ENCODE peak calls at places on chromosomes 3 and 15, in eight cellular contexts. Y is stomach, V is fibroblast of lung, B is fibroblast of pulmonary artery, R is adrenal gland, J is GM12865, F is breast epithelium, M is esophagus squamous epithelium. A is an unnamed sample.

GRCh38 chr3:183698318-183698731 is 728 bp downstream of the YEATS2 start:
- DNase-seq in J (peak; percentile 31), R (peak; percentile 25), V (peak; percentile 36), M (no peak), B (peak; percentile 48), Y (no peak), F (no peak), A (no peak)

GRCh38 chr3:94429517-94429916 is 366.7 kb downstream of the NSUN3 start:
- DNase-seq in J (no peak), Y (no peak), M (no peak), V (no peak), R (no peak), F (no peak), B (no peak), A (no peak)

GRCh38 chr3:53286727-53287412 is 31.0 kb upstream of the TKT start:
- DNase-seq in F (no peak), J (no peak), Y (no peak), R (peak; percentile 54), M (no peak), B (peak; percentile 38), V (peak; percentile 73), A (no peak)

GRCh38 chr3:109702252-109702651 is 364.9 kb upstream of the DPPA4 start:
- DNase-seq in R (no peak), M (no peak), V (peak; percentile 96), Y (no peak), B (peak; percentile 72), F (no peak), J (peak; percentile 7), A (no peak)

GRCh38 chr3:112746675-112747276 is 99.9 kb downstream of the CD200R1L start:
- DNase-seq in F (no peak), Y (no peak), J (no peak), V (peak; percentile 92), B (peak; percentile 89), M (no peak), R (no peak), A (no peak)

GRCh38 chr15:38414351-38414750 is 39.6 kb upstream of the FAM98B start:
- DNase-seq in M (no peak), Y (peak; percentile 48), R (peak; percentile 52), V (peak; percentile 54), B (peak; percentile 87), F (no peak), J (peak; percentile 35), A (peak; percentile 52)

GRCh38 chr3:129911261-129911861 is 17.9 kb upstream of the TMCC1 start:
- DNase-seq in J (no peak), F (no peak), Y (no peak), B (no peak), V (no peak), M (no peak), R (no peak), A (no peak)

GRCh38 chr15:46127361-46127874 is 492.6 kb downstream of the SQOR start:
- DNase-seq in J (no peak), R (no peak), M (no peak), V (peak; percentile 71), F (no peak), Y (no peak), B (no peak), A (peak; percentile 3)

GRCh38 chr15:40308844-40309189 is 1.1 kb upstream of the PLCB2 start:
- DNase-seq in F (no peak), Y (no peak), R (no peak), M (no peak), V (no peak), B (no peak), J (peak; percentile 53), A (no peak)

GRCh38 chr3:49017978-49018706 is at the start of gene DALRD3:
- DNase-seq in B (peak; percentile 53), R (peak; percentile 62), M (no peak), V (peak; percentile 67), Y (peak; percentile 65), F (peak; percentile 47), J (peak; percentile 88), A (no peak)

GRCh38 chr3:157718835-157719234 is 215.6 kb upstream of the VEPH1 start:
- DNase-seq in R (no peak), Y (no peak), F (no peak), J (no peak), M (no peak), B (no peak), V (no peak), A (no peak)

GRCh38 chr3:58575986-58576652 is 1.1 kb downstream of the FAM107A start:
- DNase-seq in V (no peak), J (no peak), B (peak; percentile 65), F (no peak), M (no peak), R (peak; percentile 14), Y (no peak), A (no peak)

GRCh38 chr3:163939926-163940325 is 1138.4 kb downstream of the SI start:
- DNase-seq in F (no peak), R (no peak), J (no peak), M (no peak), Y (no peak), V (peak; percentile 7), B (peak; percentile 2), A (no peak)
- TF ChIP-seq CTCF in F (no peak), R (no peak), J (no peak), M (no peak), Y (no peak), V (no peak), B (no peak), A (no peak)

DNA sequence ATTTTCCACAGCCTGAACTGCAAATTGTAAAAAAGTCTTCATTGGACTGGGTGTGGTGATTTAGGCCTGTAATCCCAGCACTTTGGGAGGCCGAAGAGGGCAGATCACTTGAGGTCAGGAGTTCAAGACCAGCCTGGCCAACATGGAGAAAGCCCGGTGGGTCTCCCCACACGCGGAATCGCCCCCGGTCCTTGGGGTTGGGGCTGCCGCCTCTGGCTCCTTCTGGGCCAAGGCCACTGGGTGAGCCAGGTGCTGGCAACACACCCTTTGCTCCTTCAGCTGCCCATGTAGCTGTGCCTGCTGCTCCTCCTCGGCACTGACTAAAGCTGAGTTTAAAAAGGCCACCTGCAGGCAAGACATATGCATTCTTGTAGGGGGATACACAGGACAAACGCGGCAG is 9.4 kb upstream of the VPS33B start:
- DNase-seq in Y (no peak), R (no peak), J (no peak), M (no peak), B (no peak), V (no peak), F (no peak), A (no peak)
- H3K4me3 ChIP-seq in Y (no peak overlapping the region), R (no peak overlapping the region), J (no peak overlapping the region), M (no peak overlapping the region), B (no peak overlapping the region), V (no peak overlapping the region), F (no peak overlapping the region), A (no peak overlapping the region)

GRCh38 chr3:42012378-42012934 is 50.6 kb upstream of the ULK4 start:
- DNase-seq in J (no peak), M (no peak), R (no peak), V (no peak), B (no peak), Y (no peak), F (no peak), A (no peak)

GRCh38 chr3:42014949-42015533 is 53.1 kb upstream of the ULK4 start:
- DNase-seq in R (peak; percentile 58), Y (peak; percentile 37), J (peak; percentile 70), B (peak; percentile 51), V (no peak), M (no peak), F (no peak), A (no peak)

GRCh38 chr3:42013652-42014442 is 51.9 kb upstream of the ULK4 start:
- DNase-seq in R (peak; percentile 41), J (peak; percentile 54), M (no peak), B (no peak), F (no peak), V (no peak), Y (peak; percentile 46), A (no peak)

GRCh38 chr3:42014443-42014945 is 52.6 kb upstream of the ULK4 start:
- DNase-seq in V (no peak), M (no peak), B (peak; percentile 33), Y (no peak), F (no peak), J (peak; percentile 74), R (peak; percentile 29), A (no peak)

DNA sequence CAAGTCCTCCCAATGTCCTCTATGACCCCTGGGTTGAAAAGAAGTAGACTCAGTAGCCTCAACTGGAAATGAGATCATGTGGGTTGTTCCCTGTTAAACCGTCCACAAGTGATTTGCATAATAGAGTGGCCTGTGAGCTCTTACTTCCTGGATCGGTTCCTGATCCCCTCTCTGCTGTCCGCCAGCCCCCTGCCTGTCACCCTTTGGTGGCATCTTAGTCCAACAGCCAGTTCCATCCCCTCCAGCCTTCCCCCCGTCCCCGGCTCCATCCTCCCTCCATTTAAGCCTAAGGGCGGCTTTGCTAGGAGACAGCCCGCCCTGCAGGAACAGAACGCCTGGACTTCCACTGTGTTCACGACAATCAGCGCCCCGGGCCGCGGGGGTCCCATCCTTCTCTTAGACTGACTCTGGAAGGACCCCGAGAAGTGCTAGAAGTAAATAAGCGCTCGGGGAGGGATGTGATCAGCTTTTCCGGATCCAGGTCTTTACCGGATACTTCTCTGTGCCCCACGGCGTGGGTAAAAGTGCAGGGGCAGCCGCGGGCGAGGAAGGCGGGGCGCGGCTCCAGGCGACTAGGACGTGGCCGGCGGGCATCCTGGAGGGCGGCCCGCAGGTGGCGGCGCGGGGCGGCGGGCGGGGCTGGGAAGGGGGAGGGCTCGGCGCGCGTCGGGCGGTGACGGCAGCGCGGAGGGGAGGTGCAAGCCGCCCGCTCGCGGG is 51.2 kb upstream of the ULK4 start:
- DNase-seq in J (peak; percentile 93), B (peak; percentile 65), M (peak; percentile 34), F (no peak), R (peak; percentile 74), V (peak; percentile 61), Y (peak; percentile 82), A (no peak)
- TF ChIP-seq CTCF in J (peak; percentile 4), B (no peak), M (no peak), F (peak; percentile 28), R (no peak), V (no peak), Y (no peak), A (no peak)

GRCh38 chr3:159250961-159251360 is 449.1 kb downstream of the MFSD1 start:
- DNase-seq in M (no peak), Y (no peak), F (no peak), V (peak; percentile 31), J (no peak), R (no peak), B (no peak), A (no peak)

GRCh38 chr3:159249472-159250131 is 447.7 kb downstream of the MFSD1 start:
- DNase-seq in J (no peak), B (no peak), V (no peak), R (no peak), M (no peak), Y (no peak), F (no peak), A (no peak)

GRCh38 chr3:159252772-159253384 is 451.0 kb downstream of the MFSD1 start:
- DNase-seq in B (peak; percentile 81), M (no peak), V (peak; percentile 67), F (no peak), R (no peak), Y (no peak), J (peak; percentile 66), A (peak; percentile 36)

GRCh38 chr3:159253860-159254259 is 452.0 kb downstream of the MFSD1 start:
- DNase-seq in Y (no peak), M (no peak), V (peak; percentile 20), R (no peak), F (no peak), J (no peak), B (no peak), A (no peak)

DNA sequence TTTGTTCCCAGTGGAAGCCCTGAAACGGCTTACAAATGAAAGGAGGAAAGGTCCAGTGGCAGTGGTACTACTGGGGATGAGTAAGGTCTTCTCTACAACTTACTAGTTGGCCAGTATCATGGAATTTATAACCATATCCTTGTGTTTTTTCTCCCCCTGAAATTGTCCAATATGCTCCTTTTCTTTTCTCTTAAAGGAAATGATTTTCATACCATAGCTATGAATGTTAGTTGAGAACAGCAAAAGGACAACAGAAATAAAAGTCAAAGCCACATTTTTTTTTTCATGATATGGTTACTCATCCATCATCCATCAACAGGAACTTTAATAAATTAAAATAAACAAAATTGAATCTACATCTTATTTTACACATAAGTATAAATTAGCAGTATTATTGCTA is 450.4 kb downstream of the MFSD1 start:
- DNase-seq in R (no peak), Y (no peak), B (peak; percentile 58), F (no peak), J (no peak), V (peak; percentile 85), M (no peak), A (no peak)
- H3K4me3 ChIP-seq in R (no peak overlapping the region), Y (no peak overlapping the region), B (no peak overlapping the region), F (no peak overlapping the region), J (no peak overlapping the region), V (no peak overlapping the region), M (no peak overlapping the region), A (no peak overlapping the region)

A was measured in HFF-Myc.